ENCODE peak calls at places on chromosome 15, in nine cellular contexts. N, C, X, R, W, U, T, G and S are unnamed samples.

GRCh38 chr15:72195101-72195511 is 2.5 kb downstream of the GRAMD2A start:
- DNase-seq in T (no peak), N (no peak), C (no peak), R (no peak), X (no peak), W (no peak), U (peak; percentile 29), G (no peak), S (no peak)

GRCh38 chr15:69414702-69415161 is 583 bp downstream of the KIF23 start:
- DNase-seq in X (peak; percentile 75), U (peak; percentile 84), G (peak; percentile 4), W (peak; percentile 95), C (peak; percentile 74), N (peak; percentile 67), T (peak; percentile 33), R (peak; percentile 57), S (peak; percentile 66)

GRCh38 chr15:62365795-62366442 is 200.8 kb upstream of the C2CD4B start:
- DNase-seq in X (no peak), T (no peak), C (peak; percentile 30), R (no peak), G (no peak), W (no peak), N (no peak), U (peak; percentile 46), S (no peak)

GRCh38 chr15:72554471-72555425 is 80.6 kb downstream of the ARIH1 start:
- DNase-seq in G (no peak), C (peak; percentile 4), U (peak; percentile 57), N (no peak), R (no peak), X (no peak), T (no peak), W (peak; percentile 87), S (no peak)

GRCh38 chr15:90087454-90088154 is 14.7 kb downstream of the IDH2 start:
- DNase-seq in R (peak; percentile 77), G (no peak), W (no peak), X (peak; percentile 58), T (peak; percentile 46), C (peak; percentile 36), U (no peak), N (no peak), S (no peak)

GRCh38 chr15:95690631-95691340 is 639.7 kb upstream of the NR2F2 start:
- DNase-seq in X (peak; percentile 18), W (peak; percentile 52), G (no peak), T (no peak), C (no peak), R (no peak), U (peak; percentile 55), N (no peak), S (peak; percentile 89)

GRCh38 chr15:57545995-57546394 is 45.7 kb upstream of the MYZAP start:
- DNase-seq in R (no peak), C (no peak), T (no peak), W (no peak), G (no peak), X (no peak), N (no peak), U (no peak), S (no peak)

GRCh38 chr15:45790325-45790943 is 155.6 kb downstream of the SQOR start:
- DNase-seq in U (peak; percentile 6), G (peak; percentile 6), R (peak; percentile 49), X (peak; percentile 72), W (no peak), N (peak; percentile 51), C (peak; percentile 14), T (peak; percentile 8), S (peak; percentile 38)

GRCh38 chr15:64334530-64334929 is 21.4 kb downstream of the CSNK1G1 start:
- DNase-seq in X (peak; percentile 72), W (no peak), U (no peak), T (no peak), G (peak; percentile 51), R (no peak), C (no peak), N (no peak), S (no peak)

GRCh38 chr15:28107111-28107893 is 8.2 kb upstream of the OCA2 start:
- DNase-seq in R (no peak), N (peak; percentile 66), G (no peak), X (peak; percentile 63), T (no peak), U (no peak), W (peak; percentile 47), C (no peak), S (no peak)

DNA sequence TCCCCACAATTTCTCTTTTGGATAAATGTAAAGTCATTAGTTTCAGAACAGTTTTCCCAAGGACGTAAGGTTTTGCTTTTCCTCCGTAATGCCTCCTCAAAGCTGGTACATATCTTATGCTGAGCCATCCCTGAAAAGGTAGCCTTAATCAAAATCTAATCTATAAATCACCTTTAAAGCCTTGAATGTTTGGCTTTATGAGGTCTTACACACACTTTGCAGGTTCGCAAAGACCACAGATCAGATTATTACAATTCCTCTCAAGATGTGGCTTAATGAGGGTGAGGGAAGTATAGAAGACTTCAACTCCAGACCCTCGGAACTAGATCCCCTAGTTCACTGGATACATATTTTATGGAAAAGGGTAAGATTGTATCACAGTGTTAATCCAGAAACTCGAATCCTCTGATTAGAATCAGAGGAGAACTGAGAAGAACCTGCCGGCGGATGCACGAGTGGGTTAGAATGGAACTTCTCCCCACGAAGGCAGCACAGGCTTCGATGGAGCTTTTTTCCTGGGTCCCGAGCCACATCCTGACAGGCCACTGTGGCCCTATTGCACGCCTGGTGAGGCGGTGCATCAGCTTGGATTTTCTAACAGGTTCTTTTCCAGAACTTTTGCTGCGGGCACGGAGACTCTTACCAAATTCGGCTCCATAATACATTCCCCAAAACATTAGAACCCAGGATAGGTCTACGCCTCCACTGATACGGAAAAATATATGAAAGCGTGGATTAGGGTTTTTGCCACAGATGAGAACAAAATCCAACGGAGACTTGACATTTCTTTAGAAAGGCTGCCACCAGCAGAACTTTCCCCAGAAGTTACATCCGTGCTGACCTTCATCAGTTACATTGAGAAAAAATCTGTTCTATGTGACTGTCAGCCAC is 1.2 kb downstream of the CTXND1 start:
- DNase-seq in T (no peak), R (no peak), C (no peak), G (no peak), W (no peak), N (peak; percentile 28), X (peak; percentile 31), U (no peak), S (no peak)
- TF ChIP-seq EZH2 in T (no peak), R (no peak), C (no peak), G (no peak), W (no peak), N (no peak), X (peak; percentile 57), U (no peak), S (no peak)

GRCh38 chr15:78810377-78811123 is 714 bp downstream of the ADAMTS7 start:
- DNase-seq in G (no peak), X (peak; percentile 63), R (peak; percentile 25), W (peak; percentile 45), U (peak; percentile 32), N (peak; percentile 74), C (no peak), T (no peak), S (no peak)
- TF ChIP-seq EZH2 in G (no peak), X (peak; percentile 27), R (peak; percentile 79), W (peak; percentile 7), U (no peak), N (peak; percentile 57), C (no peak), T (no peak), S (peak; percentile 84)

DNA sequence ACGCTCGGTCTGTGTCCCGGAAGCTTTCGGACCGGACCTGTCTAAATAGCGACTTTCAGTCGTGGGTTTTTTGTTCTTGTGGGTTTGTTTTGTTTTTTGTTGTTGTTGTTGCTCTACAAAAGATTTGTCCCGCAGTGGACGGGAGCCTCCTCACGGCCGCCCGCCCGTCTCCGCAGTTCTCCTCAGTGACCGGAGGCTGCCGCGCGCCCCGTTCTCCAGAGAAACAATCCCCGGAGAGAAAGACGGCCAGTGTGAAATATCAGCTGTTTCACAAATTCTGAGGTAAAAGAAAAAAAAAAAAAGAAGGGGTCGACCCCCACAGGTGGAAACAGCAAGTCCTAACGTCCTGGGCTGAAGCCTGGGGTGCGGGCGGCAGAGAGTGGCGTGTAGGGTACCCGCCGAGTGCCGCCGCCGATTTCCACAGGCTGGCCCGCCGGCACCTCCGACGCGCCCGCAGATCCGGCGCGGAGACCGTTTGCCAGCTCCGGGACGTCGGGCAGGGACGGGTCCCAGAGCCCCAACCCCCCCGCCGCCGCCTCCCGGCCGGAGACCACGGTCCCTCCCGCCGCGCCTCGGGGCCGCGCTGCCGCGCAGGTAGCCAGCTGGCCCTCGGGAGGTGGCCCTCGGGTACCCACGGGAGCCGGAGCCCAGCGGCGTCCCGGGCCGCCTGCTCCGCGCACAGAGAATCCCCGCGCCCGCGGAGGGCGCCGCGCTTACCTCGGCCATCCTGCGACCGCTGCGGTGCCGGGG is 476 bp downstream of the BNC1 start:
- DNase-seq in X (peak; percentile 42), W (peak; percentile 39), R (no peak), T (no peak), G (no peak), N (peak; percentile 57), C (no peak), U (peak; percentile 54), S (no peak)
- TF ChIP-seq EZH2 in X (peak; percentile 97), W (no peak), R (peak; percentile 100), T (no peak), G (no peak), N (peak; percentile 98), C (no peak), U (no peak), S (no peak)

GRCh38 chr15:51752918-51753317 is 1.5 kb downstream of the TMOD2 start:
- DNase-seq in R (no peak), W (no peak), T (no peak), G (no peak), U (no peak), X (no peak), N (no peak), C (no peak), S (no peak)

GRCh38 chr15:51751687-51752683 is 588 bp downstream of the TMOD2 start:
- DNase-seq in G (no peak), W (peak; percentile 55), T (peak; percentile 20), C (no peak), N (peak; percentile 63), X (peak; percentile 69), U (peak; percentile 65), R (peak; percentile 18), S (peak; percentile 29)

GRCh38 chr15:51749307-51749706 is 2.1 kb upstream of the TMOD2 start:
- DNase-seq in C (no peak), R (no peak), G (no peak), T (no peak), N (no peak), X (no peak), U (no peak), W (no peak), S (no peak)

GRCh38 chr15:51750186-51750585 is 1.2 kb upstream of the TMOD2 start:
- DNase-seq in G (no peak), W (no peak), T (no peak), U (no peak), C (no peak), R (no peak), X (no peak), N (no peak), S (no peak)

DNA sequence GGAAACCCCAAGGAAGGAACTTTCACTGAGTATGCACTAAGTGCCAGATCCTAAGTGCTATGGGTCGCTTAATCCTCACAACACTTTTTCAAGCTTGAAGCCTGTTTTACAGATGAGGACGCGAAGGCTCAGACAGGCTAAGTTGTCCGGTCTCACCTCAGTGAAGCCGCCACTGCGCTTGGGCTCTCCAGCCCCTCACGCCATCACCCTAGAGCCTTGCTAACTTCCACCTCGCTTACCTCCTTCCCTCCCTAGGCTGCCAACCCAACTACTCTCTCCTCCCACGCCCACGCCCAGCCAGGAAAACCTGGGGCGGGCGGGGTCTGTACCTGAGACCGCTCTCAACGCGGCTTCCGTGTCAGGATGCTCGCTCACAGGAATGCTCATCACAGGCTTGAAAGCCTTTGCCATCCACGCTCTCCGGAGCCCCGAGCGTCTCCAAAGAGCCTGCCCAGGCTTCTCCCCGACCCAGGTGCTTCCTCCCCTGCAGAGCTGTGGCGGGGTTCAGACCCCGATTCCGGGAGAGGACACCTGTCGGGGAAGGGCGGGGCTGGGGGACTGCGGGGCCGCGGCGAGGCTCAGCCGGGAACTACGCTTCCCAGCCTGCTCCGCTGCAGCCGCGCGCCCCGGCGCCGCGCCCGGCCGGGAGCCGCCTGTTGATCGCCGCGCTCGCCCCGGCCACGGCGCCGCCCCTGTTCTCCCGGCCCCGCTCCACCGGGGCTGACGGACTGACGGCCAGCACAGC is at the start of gene TMOD2:
- DNase-seq in U (peak; percentile 66), W (peak; percentile 43), R (peak; percentile 25), X (peak; percentile 81), N (peak; percentile 76), G (no peak), C (no peak), T (peak; percentile 58), S (peak; percentile 60)
- TF ChIP-seq EZH2 in U (no peak), W (no peak), R (no peak), X (peak; percentile 36), N (peak; percentile 85), G (no peak), C (no peak), T (peak; percentile 77), S (no peak)